ENCODE peak calls at places on chromosomes 2 and 18, in nine cellular contexts. Q, L, F, U, Y, M, G, Z and W are unnamed samples.

GRCh38 chr2:1884933-1885580 is 140.7 kb upstream of the PXDN start:
- DNase-seq in U (no peak), Q (no peak), Z (peak; percentile 12), F (no peak), M (no peak), Y (no peak), G (peak; percentile 48), L (no peak), W (peak; percentile 69)

GRCh38 chr2:2740238-2740775 is 409.2 kb upstream of the MYT1L start:
- DNase-seq in L (no peak), Z (no peak), F (no peak), G (no peak), Q (no peak), M (no peak), U (no peak), Y (no peak), W (no peak)

GRCh38 chr2:217568289-217568985 is 434.4 kb downstream of the TNS1 start:
- DNase-seq in F (no peak), Z (no peak), Y (no peak), Q (peak; percentile 0), U (no peak), M (peak; percentile 88), G (no peak), L (no peak), W (peak; percentile 16)

GRCh38 chr2:15913146-15913545 is 27.2 kb upstream of the MYCN start:
- DNase-seq in Z (no peak), L (no peak), U (no peak), G (no peak), F (no peak), M (no peak), Q (peak; percentile 36), Y (no peak), W (no peak)

GRCh38 chr2:208182835-208183234 is 7.0 kb downstream of the C2orf80 start:
- DNase-seq in Y (no peak), Q (no peak), U (no peak), Z (no peak), F (no peak), G (no peak), L (no peak), M (no peak), W (peak; percentile 9)

GRCh38 chr2:125168442-125168841 is 1143.4 kb downstream of the CNTNAP5 start:
- DNase-seq in Y (no peak), M (no peak), Z (no peak), G (peak; percentile 26), F (no peak), L (no peak), Q (no peak), U (no peak), W (peak; percentile 8)

GRCh38 chr2:71101656-71102055 is 28.4 kb downstream of the MCEE start:
- DNase-seq in Q (no peak), F (no peak), Z (no peak), U (no peak), M (peak; percentile 39), G (peak; percentile 57), L (no peak), Y (no peak), W (peak; percentile 74)

GRCh38 chr2:151826737-151827157 is 1.5 kb downstream of the ARL5A start:
- DNase-seq in F (peak; percentile 47), L (no peak), G (peak; percentile 26), Z (no peak), Y (no peak), M (no peak), U (no peak), Q (peak; percentile 33), W (peak; percentile 45)

GRCh38 chr2:108128226-108128786 is 111.5 kb upstream of the SULT1C3 start:
- DNase-seq in M (no peak), U (no peak), G (no peak), Z (no peak), F (no peak), L (no peak), Y (no peak), Q (no peak), W (no peak)

GRCh38 chr2:215982465-215982875 is 30.9 kb downstream of the MREG start:
- DNase-seq in Q (peak; percentile 85), G (no peak), L (no peak), F (no peak), Y (peak; percentile 62), Z (no peak), U (no peak), M (no peak), W (peak; percentile 36)

GRCh38 chr18:57433492-57434176 is 1.5 kb upstream of the ONECUT2 start:
- DNase-seq in M (no peak), U (no peak), Z (no peak), Y (no peak), F (no peak), Q (no peak), G (no peak), L (no peak), W (no peak)

GRCh38 chr2:102106133-102106556 is 36.4 kb upstream of the IL1R1 start:
- DNase-seq in Y (no peak), L (no peak), G (peak; percentile 90), U (no peak), Q (no peak), Z (no peak), M (no peak), F (no peak), W (peak; percentile 91)
- H3K4me3 ChIP-seq in Y (no peak overlapping the region), L (no peak overlapping the region), G (peak overlapping the region; percentile 58), U (no peak overlapping the region), Q (no peak overlapping the region), Z (no peak overlapping the region), M (no peak overlapping the region), F (no peak overlapping the region), W (peak overlapping the region; percentile 79)

DNA sequence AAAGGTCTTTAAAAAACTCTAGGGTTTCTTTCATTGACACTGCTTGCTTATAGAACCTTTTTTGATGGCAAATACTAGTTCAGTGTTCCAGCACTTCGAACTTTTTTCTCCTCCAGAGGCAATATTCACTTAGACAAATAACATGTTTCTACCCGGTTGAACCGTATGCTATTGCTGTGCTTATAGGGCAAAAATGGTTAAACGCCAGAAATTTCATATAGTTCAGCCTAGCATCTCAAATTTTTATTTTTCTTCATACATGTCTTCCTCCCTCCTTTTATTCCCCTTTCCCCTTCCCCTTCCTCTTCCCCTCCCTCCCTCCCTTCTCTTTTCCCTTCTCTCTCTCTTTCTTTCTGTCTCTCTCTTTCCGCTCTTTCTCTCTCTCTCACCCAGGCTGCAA is 96.9 kb upstream of the FSHR start:
- DNase-seq in Y (no peak), F (no peak), L (no peak), Q (no peak), G (no peak), M (no peak), Z (no peak), U (no peak), W (no peak)
- TF ChIP-seq CTCF in Y (no peak), F (no peak), L (no peak), Q (no peak), G (no peak), M (no peak), Z (no peak), U (no peak), W (no peak)

GRCh38 chr18:54119524-54120019 is 104.9 kb downstream of the MBD2 start:
- DNase-seq in G (peak; percentile 79), Z (peak; percentile 5), F (peak; percentile 60), U (peak; percentile 73), M (no peak), L (no peak), Q (peak; percentile 78), Y (peak; percentile 55), W (peak; percentile 87)
- H3K4me3 ChIP-seq in G (no peak overlapping the region), Z (no peak overlapping the region), F (no peak overlapping the region), U (no peak overlapping the region), M (no peak overlapping the region), L (no peak overlapping the region), Q (no peak overlapping the region), Y (peak overlapping the region; percentile 40), W (no peak overlapping the region)

GRCh38 chr2:98488252-98488651 is 43.6 kb downstream of the INPP4A start:
- DNase-seq in G (no peak), F (no peak), Q (no peak), L (no peak), Y (no peak), U (no peak), M (no peak), Z (no peak), W (no peak)
- TF ChIP-seq CTCF in G (no peak), F (peak; percentile 47), Q (no peak), L (peak; percentile 6), Y (no peak), U (no peak), M (no peak), Z (no peak), W (no peak)

DNA sequence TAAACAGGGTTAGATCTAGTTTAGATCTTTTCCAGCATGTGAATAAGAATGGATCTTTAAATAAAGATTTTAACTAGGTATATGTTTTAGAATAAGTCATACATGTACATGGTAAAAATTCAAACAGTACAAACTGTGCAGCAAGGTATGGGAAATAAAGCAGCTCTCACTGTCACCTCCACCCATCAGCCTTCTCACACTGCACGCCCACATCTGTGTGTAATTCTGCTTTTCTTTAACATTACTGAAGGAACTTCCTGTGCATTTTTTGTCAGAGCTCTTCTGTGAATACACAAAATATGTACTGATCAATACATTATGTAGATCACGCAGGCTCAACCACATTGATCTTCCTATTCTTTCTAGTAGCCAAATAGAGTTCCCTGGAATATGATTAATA is 3.4 kb downstream of the CASP8 start:
- DNase-seq in Y (no peak), U (no peak), Q (peak; percentile 32), G (no peak), L (no peak), Z (no peak), M (no peak), F (no peak), W (no peak)
- H3K4me3 ChIP-seq in Y (no peak overlapping the region), U (no peak overlapping the region), Q (no peak overlapping the region), G (no peak overlapping the region), L (no peak overlapping the region), Z (no peak overlapping the region), M (no peak overlapping the region), F (no peak overlapping the region), W (no peak overlapping the region)

GRCh38 chr18:34864836-34865497 is 154.9 kb downstream of the DTNA start:
- DNase-seq in M (no peak), Q (no peak), Z (no peak), Y (no peak), L (no peak), U (no peak), F (no peak), G (no peak), W (no peak)

GRCh38 chr18:34870916-34871315 is 160.8 kb downstream of the DTNA start:
- DNase-seq in M (no peak), G (no peak), F (no peak), L (no peak), Q (no peak), Y (no peak), U (peak; percentile 20), Z (no peak), W (no peak)

GRCh38 chr18:34867520-34867919 is 157.4 kb downstream of the DTNA start:
- DNase-seq in U (peak; percentile 61), G (peak; percentile 37), Y (peak; percentile 18), F (peak; percentile 10), L (no peak), Q (no peak), M (no peak), Z (peak; percentile 41), W (peak; percentile 32)

GRCh38 chr18:34866310-34866709 is 156.2 kb downstream of the DTNA start:
- DNase-seq in L (no peak), F (no peak), Y (no peak), U (no peak), G (no peak), Q (no peak), Z (no peak), M (no peak), W (no peak)

DNA sequence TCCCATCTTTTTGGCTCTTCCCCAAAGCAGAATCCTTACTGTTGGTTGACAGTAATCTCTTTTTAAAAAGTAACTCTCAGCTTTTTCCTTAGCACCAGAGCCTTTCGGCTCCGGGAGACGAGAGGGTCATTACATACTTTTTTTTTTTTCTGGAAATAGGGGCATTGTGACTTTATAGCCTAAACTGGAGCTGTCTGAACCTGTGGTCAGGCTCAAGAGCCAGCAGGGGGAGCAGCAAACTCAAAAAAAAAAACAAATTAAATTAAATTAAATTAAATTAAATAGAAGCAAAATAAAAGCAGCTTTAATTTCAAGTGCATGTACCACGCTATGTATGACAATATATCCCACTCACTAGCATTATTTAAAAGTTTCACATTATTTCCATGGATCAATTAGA is 156.6 kb downstream of the DTNA start:
- DNase-seq in Q (no peak), L (no peak), G (peak; percentile 34), Z (no peak), U (peak; percentile 27), M (no peak), Y (no peak), F (no peak), W (peak; percentile 33)
- TF ChIP-seq CTCF in Q (peak; percentile 23), L (no peak), G (peak; percentile 61), Z (peak; percentile 63), U (peak; percentile 61), M (peak; percentile 64), Y (peak; percentile 38), F (peak; percentile 55), W (peak; percentile 67)